ENCODE peak calls at places on chromosomes 3 and 15, in five cellular contexts. J is AG09309, B is cardiac muscle cell, P is fibroblast of mammary gland, Q is left lung. O is an unnamed sample.

GRCh38 chr3:49339593-49339946 is 283 bp downstream of the USP4 start:
- DNase-seq in J (no peak), B (no peak), P (no peak), Q (no peak), O (no peak)

GRCh38 chr15:43974852-43975251 is 148.1 kb downstream of the WDR76 start:
- DNase-seq in J (no peak), B (no peak), P (no peak), Q (no peak), O (no peak)

GRCh38 chr15:101597360-101597928 is 54.7 kb downstream of the TM2D3 start:
- DNase-seq in J (no peak), B (no peak), P (peak; percentile 16), Q (no peak), O (no peak)

GRCh38 chr3:123027292-123028232 is at the start of gene SEMA5B:
- DNase-seq in J (no peak), B (peak; percentile 26), P (no peak), Q (no peak), O (peak; percentile 69)

GRCh38 chr15:60539881-60540613 is 61.1 kb upstream of the ICE2 start:
- DNase-seq in J (no peak), B (no peak), P (no peak), Q (no peak), O (no peak)

GRCh38 chr3:18300916-18301315 is 124.2 kb downstream of the SATB1 start:
- DNase-seq in J (peak; percentile 8), B (no peak), P (no peak), Q (no peak), O (no peak)

GRCh38 chr3:188157407-188157806 is 3.5 kb downstream of the LPP start:
- DNase-seq in J (no peak), B (no peak), P (no peak), Q (no peak), O (no peak)

GRCh38 chr3:122880624-122881023 is 85.8 kb downstream of the SLC49A4 start:
- DNase-seq in J (no peak), B (no peak), P (no peak), Q (no peak), O (no peak)

GRCh38 chr3:25854214-25854613 is 64.3 kb downstream of the OXSM start:
- DNase-seq in J (no peak), B (peak; percentile 12), P (peak; percentile 24), Q (no peak), O (no peak)

GRCh38 chr3:125395091-125395490 is 20.0 kb upstream of the ZNF148 start:
- DNase-seq in J (no peak), B (no peak), P (no peak), Q (no peak), O (no peak)

GRCh38 chr15:82105458-82106205 is 59.8 kb upstream of the MEX3B start:
- DNase-seq in J (peak; percentile 54), B (peak; percentile 61), P (peak; percentile 60), Q (peak; percentile 65), O (no peak)

GRCh38 chr15:69293741-69294615 is 4.7 kb upstream of the PAQR5 start:
- DNase-seq in J (no peak), B (no peak), P (no peak), Q (no peak), O (no peak)

GRCh38 chr3:170132335-170132734 is 49.2 kb downstream of the PHC3 start:
- DNase-seq in J (no peak), B (peak; percentile 24), P (peak; percentile 50), Q (no peak), O (no peak)

GRCh38 chr3:42701371-42702065 is 1.1 kb downstream of the HHATL start:
- DNase-seq in J (no peak), B (peak; percentile 49), P (no peak), Q (peak; percentile 65), O (peak; percentile 44)

GRCh38 chr15:27933562-27933961 is 165.6 kb downstream of the OCA2 start:
- DNase-seq in J (no peak), B (no peak), P (no peak), Q (no peak), O (no peak)

GRCh38 chr3:53890726-53891499 is 746 bp downstream of the SELENOK start:
- DNase-seq in J (no peak), B (peak; percentile 37), P (peak; percentile 29), Q (no peak), O (no peak)

GRCh38 chr15:51048308-51048707 is 46.4 kb downstream of the TNFAIP8L3 start:
- DNase-seq in J (no peak), B (no peak), P (no peak), Q (no peak), O (no peak)

GRCh38 chr15:85592148-85592547 is 202.6 kb downstream of the KLHL25 start:
- DNase-seq in J (no peak), B (peak; percentile 86), P (peak; percentile 83), Q (no peak), O (no peak)

GRCh38 chr15:57118013-57118799 is 199.8 kb downstream of the TCF12 start:
- DNase-seq in J (no peak), B (peak; percentile 28), P (peak; percentile 28), Q (no peak), O (no peak)

GRCh38 chr3:127682576-127682975 is 9.8 kb downstream of the ABTB1 start:
- DNase-seq in J (no peak), B (no peak), P (no peak), Q (peak; percentile 20), O (no peak)

GRCh38 chr3:194871864-194872668 is 186.4 kb downstream of the FAM43A start:
- DNase-seq in J (peak; percentile 21), B (no peak), P (peak; percentile 89), Q (peak; percentile 44), O (no peak)

GRCh38 chr15:68791431-68792283 is 29.0 kb downstream of the ANP32A start:
- DNase-seq in J (no peak), B (no peak), P (no peak), Q (no peak), O (no peak)

GRCh38 chr3:123072564-123072963 is 5.7 kb downstream of the PDIA5 start:
- DNase-seq in J (no peak), B (no peak), P (no peak), Q (no peak), O (no peak)

GRCh38 chr3:49428697-49429100 is 425 bp downstream of the NICN1 start:
- DNase-seq in J (no peak), B (no peak), P (no peak), Q (no peak), O (no peak)

GRCh38 chr3:142319094-142319493 is 93.7 kb upstream of the GK5 start:
- DNase-seq in J (peak; percentile 13), B (peak; percentile 56), P (peak; percentile 52), Q (no peak), O (no peak)

DNA sequence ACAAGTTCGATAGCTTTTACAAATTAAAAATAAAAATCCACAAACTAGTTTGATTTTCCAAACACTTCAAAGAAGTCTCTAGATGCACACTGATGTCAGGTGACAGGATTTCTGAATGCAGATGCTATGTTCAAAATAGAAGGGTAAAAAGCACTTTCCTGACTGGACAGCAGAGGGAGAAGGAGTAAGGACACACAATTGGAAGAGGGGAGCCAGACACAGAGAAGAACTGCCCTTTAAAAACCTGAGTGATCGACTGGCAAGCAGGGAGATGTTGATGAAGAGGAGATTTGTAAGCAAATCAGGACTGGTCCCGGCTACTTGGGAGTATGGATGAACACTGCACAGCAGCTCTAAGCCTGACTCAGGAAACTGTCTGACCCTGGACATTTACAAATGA is 612.8 kb downstream of the MAGI1 start:
- DNase-seq in J (no peak), B (peak; percentile 32), P (peak; percentile 36), Q (no peak), O (no peak)
- TF ChIP-seq CTCF in J (peak; percentile 49), B (peak; percentile 54), P (peak; percentile 54), Q (no peak), O (no peak)

DNA sequence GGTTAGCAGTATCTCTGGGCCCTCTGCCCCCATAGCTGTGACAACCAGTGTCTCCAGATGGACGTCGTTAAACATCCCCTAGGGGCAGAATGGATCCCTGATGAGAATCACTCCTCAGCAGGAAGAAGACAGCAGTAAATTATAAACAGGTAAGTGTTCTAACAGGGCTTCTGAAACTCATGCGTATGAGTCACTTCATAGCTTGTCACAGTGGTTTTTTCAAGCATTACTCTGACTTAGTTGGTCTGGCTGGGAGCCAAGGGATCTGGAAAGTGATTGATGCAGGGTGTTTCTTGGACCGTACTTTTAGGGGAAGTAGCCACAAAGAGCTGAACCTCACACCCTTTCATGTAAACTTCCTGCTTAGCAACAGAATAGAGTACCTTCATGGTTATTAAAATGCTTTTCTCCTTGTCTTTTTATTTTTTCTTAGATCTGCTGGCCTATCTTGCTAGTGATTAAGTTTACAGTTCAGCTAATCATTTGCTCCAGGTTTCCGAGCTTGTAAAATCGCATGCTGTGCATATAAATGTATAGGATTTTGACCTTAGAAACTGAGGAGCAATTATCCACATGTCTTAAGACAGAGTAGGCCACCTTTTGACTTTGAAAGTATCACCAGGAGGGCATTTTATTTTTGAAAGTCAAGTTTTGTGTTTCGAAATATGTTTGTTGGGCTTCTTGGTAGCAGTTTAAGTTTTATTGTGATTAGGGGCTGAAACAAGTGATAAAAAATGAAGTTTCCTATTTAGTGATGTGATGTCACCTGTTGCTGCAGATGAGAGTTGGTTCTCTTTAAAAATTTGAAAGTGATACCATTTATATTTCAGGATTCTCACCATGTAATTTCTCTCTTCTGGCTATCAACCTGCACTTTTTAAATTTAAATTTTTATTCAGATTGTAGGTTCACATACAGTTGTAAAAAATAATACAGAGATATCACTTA is 333.9 kb downstream of the PTPRG start:
- DNase-seq in J (peak; percentile 57), B (peak; percentile 84), P (peak; percentile 96), Q (peak; percentile 55), O (peak; percentile 25)
- TF ChIP-seq CTCF in J (no peak), B (no peak), P (peak; percentile 3), Q (no peak), O (no peak)

GRCh38 chr3:31724144-31724543 is 191.4 kb downstream of the STT3B start:
- DNase-seq in J (no peak), B (no peak), P (no peak), Q (no peak), O (no peak)

GRCh38 chr3:31725568-31725967 is 192.8 kb downstream of the STT3B start:
- DNase-seq in J (no peak), B (no peak), P (no peak), Q (no peak), O (no peak)

GRCh38 chr3:31725976-31726375 is 193.3 kb downstream of the STT3B start:
- DNase-seq in J (no peak), B (no peak), P (no peak), Q (no peak), O (no peak)

GRCh38 chr3:31721709-31722108 is 189.0 kb downstream of the STT3B start:
- DNase-seq in J (no peak), B (no peak), P (no peak), Q (no peak), O (no peak)

DNA sequence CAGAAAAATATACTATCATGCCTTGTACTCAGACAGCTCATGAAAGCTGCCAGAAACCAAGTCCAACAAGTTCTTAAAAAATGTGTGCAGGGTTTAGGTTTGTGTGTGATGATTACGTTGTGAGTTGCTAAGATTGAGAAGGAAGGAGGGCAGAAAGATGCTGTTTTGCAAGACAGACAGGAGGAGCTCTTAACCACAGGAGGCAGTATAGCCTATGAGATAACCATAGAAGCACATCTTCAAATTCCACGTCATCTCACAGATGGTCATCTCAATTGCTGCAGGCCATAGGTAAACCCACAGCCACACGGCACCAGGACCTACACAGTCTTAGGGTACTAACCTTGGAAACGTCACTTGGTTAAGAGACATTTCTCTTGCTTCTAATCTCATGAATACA is 192.0 kb downstream of the STT3B start:
- DNase-seq in J (no peak), B (peak; percentile 22), P (peak; percentile 27), Q (no peak), O (no peak)
- TF ChIP-seq CTCF in J (no peak), B (peak; percentile 28), P (peak; percentile 23), Q (no peak), O (peak; percentile 28)

DNA sequence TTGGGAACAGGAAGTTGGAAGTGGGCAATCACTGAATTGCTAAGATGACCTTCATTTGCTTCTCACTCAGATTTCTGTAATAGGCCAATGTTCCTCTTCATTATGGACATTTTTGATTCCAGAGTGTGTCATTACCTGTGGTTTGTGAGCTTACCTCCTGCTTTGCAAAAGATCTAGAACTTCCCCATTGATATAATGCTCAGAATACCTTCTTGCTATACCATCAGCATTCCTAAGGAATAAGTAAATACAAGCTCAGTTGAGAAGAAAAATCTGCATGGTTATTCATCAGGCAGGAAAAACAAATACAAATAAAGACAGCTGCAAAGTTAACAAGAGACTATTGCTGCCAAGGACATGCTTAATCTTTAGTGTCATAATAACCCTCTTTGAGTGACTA is 5.6 kb upstream of the RPL14 start:
- DNase-seq in J (no peak), B (no peak), P (no peak), Q (no peak), O (no peak)
- TF ChIP-seq CTCF in J (no peak), B (no peak), P (no peak), Q (no peak), O (no peak)

O was measured in mesothelial cell of epicardium.